ENCODE peak calls at places on chromosomes 11 and 22, in seven cellular contexts. One of them, this sample, is unnamed. For H3K4me1, the result is how much of the 10 kb centered on the place peaks cover.

GRCh38 chr11:20639688-20640087 is 29.7 kb upstream of the NELL1 start:
- DNase-seq in transverse colon: no peak
- DNase-seq in K562: no peak
- DNase-seq in ascending aorta: no peak
- DNase-seq in body of pancreas: no peak
- DNase-seq in SK-N-SH: no peak
- DNase-seq in psoas muscle: no peak
- DNase-seq in this sample: no peak

GRCh38 chr11:129987950-129988349 is 14.7 kb downstream of the PRDM10 start:
- DNase-seq in ascending aorta: no peak
- DNase-seq in K562: no peak
- DNase-seq in body of pancreas: no peak
- DNase-seq in SK-N-SH: no peak
- DNase-seq in psoas muscle: no peak
- DNase-seq in transverse colon: no peak
- DNase-seq in this sample: no peak

GRCh38 chr11:133980665-133981064 is 23.9 kb upstream of the IGSF9B start:
- DNase-seq in K562: no peak
- DNase-seq in SK-N-SH: no peak
- DNase-seq in ascending aorta: no peak
- DNase-seq in body of pancreas: no peak
- DNase-seq in transverse colon: no peak
- DNase-seq in psoas muscle: no peak
- DNase-seq in this sample: no peak

GRCh38 chr11:68974421-68975194 is 6.2 kb downstream of the MRGPRD start:
- DNase-seq in SK-N-SH: no peak
- DNase-seq in ascending aorta: peak
- DNase-seq in body of pancreas: no peak
- DNase-seq in psoas muscle: peak
- DNase-seq in K562: peak
- DNase-seq in transverse colon: peak
- DNase-seq in this sample: no peak

GRCh38 chr11:68014966-68015447 is 4.9 kb downstream of the ALDH3B1 start:
- DNase-seq in body of pancreas: no peak
- DNase-seq in K562: no peak
- DNase-seq in ascending aorta: no peak
- DNase-seq in psoas muscle: no peak
- DNase-seq in transverse colon: no peak
- DNase-seq in SK-N-SH: no peak
- DNase-seq in this sample: no peak

GRCh38 chr11:45079943-45080719 is 66.3 kb upstream of the PRDM11 start:
- DNase-seq in body of pancreas: no peak
- DNase-seq in transverse colon: peak
- DNase-seq in SK-N-SH: no peak
- DNase-seq in psoas muscle: no peak
- DNase-seq in ascending aorta: no peak
- DNase-seq in K562: no peak
- DNase-seq in this sample: no peak

GRCh38 chr11:62144641-62145255 is 20.9 kb downstream of the INCENP start:
- DNase-seq in K562: no peak
- DNase-seq in transverse colon: no peak
- DNase-seq in SK-N-SH: peak
- DNase-seq in psoas muscle: no peak
- DNase-seq in ascending aorta: peak
- DNase-seq in body of pancreas: peak
- DNase-seq in this sample: no peak

GRCh38 chr11:112157274-112157766 is 6.6 kb downstream of the IL18 start:
- DNase-seq in psoas muscle: no peak
- DNase-seq in K562: no peak
- DNase-seq in transverse colon: no peak
- DNase-seq in body of pancreas: peak
- DNase-seq in SK-N-SH: no peak
- DNase-seq in ascending aorta: peak
- DNase-seq in this sample: no peak

GRCh38 chr22:22578702-22579424 is 19.8 kb upstream of the PRAME start:
- DNase-seq in K562: peak
- DNase-seq in body of pancreas: no peak
- DNase-seq in psoas muscle: no peak
- DNase-seq in SK-N-SH: no peak
- DNase-seq in ascending aorta: no peak
- DNase-seq in transverse colon: no peak
- DNase-seq in this sample: no peak

GRCh38 chr11:79336740-79337517 is 103.9 kb downstream of the TENM4 start:
- DNase-seq in K562: no peak
- DNase-seq in body of pancreas: no peak
- DNase-seq in SK-N-SH: no peak
- DNase-seq in ascending aorta: no peak
- DNase-seq in transverse colon: no peak
- DNase-seq in psoas muscle: no peak
- DNase-seq in this sample: no peak

GRCh38 chr22:19178065-19178658 is 374 bp downstream of the SLC25A1 start:
- DNase-seq in psoas muscle: peak
- DNase-seq in transverse colon: peak
- DNase-seq in K562: no peak
- DNase-seq in body of pancreas: peak
- DNase-seq in SK-N-SH: peak
- DNase-seq in ascending aorta: peak
- DNase-seq in this sample: no peak

GRCh38 chr22:38310518-38311330 is 6.5 kb downstream of the CSNK1E start:
- DNase-seq in SK-N-SH: no peak
- DNase-seq in transverse colon: no peak
- DNase-seq in psoas muscle: peak
- DNase-seq in body of pancreas: no peak
- DNase-seq in K562: no peak
- DNase-seq in ascending aorta: no peak
- DNase-seq in this sample: no peak

GRCh38 chr11:66051371-66051765 is 796 bp upstream of the SF3B2 start:
- DNase-seq in ascending aorta: no peak
- DNase-seq in K562: no peak
- DNase-seq in transverse colon: no peak
- DNase-seq in SK-N-SH: no peak
- DNase-seq in psoas muscle: no peak
- DNase-seq in body of pancreas: no peak
- DNase-seq in this sample: no peak

GRCh38 chr11:60428517-60428916 is 855 bp upstream of the MS4A5 start:
- DNase-seq in K562: no peak
- DNase-seq in ascending aorta: no peak
- DNase-seq in body of pancreas: no peak
- DNase-seq in psoas muscle: no peak
- DNase-seq in SK-N-SH: no peak
- DNase-seq in transverse colon: no peak
- DNase-seq in this sample: no peak

GRCh38 chr11:1733009-1733715 is 17.2 kb downstream of the IFITM10 start:
- DNase-seq in body of pancreas: no peak
- DNase-seq in SK-N-SH: no peak
- DNase-seq in K562: no peak
- DNase-seq in psoas muscle: no peak
- DNase-seq in transverse colon: no peak
- DNase-seq in ascending aorta: peak
- DNase-seq in this sample: no peak

GRCh38 chr11:4683020-4683419 is 14.6 kb downstream of the OR51E2 start:
- DNase-seq in ascending aorta: no peak
- DNase-seq in transverse colon: no peak
- DNase-seq in K562: no peak
- DNase-seq in body of pancreas: no peak
- DNase-seq in SK-N-SH: no peak
- DNase-seq in psoas muscle: no peak
- DNase-seq in this sample: no peak

GRCh38 chr11:76215946-76216345 is 9.6 kb upstream of the WNT11 start:
- DNase-seq in SK-N-SH: no peak
- DNase-seq in transverse colon: no peak
- DNase-seq in psoas muscle: peak
- DNase-seq in body of pancreas: no peak
- DNase-seq in K562: no peak
- DNase-seq in ascending aorta: no peak
- DNase-seq in this sample: no peak

GRCh38 chr22:47565607-47566006 is 803.2 kb downstream of the TBC1D22A start:
- DNase-seq in psoas muscle: no peak
- DNase-seq in SK-N-SH: no peak
- DNase-seq in ascending aorta: no peak
- DNase-seq in K562: no peak
- DNase-seq in transverse colon: no peak
- DNase-seq in body of pancreas: no peak
- DNase-seq in this sample: no peak

DNA sequence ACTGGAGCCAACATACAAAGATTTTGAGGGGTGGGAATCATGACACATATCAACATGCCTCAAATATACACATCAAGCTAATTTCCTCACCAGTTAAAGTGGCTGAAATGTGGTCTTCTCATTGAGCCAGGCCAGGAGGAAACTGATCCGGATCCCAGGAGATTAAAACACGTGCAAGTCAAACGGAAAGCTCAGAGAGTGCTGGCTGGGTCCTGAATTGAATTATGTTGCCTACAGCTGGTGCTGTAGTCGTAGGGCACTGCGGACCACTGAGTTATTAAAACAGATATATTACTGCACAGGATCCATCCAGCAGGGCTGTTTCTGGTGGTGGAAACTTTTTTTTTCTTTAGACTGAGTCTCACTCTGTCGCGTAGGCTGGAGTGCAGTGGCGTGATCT is 14.1 kb upstream of the WNT7B start:
- DNase-seq in psoas muscle: no peak
- DNase-seq in SK-N-SH: peak
- DNase-seq in ascending aorta: no peak
- DNase-seq in transverse colon: no peak
- DNase-seq in body of pancreas: no peak
- DNase-seq in K562: no peak
- DNase-seq in this sample: no peak
- H3K4me1 ChIP-seq in psoas muscle: under half
- H3K4me1 ChIP-seq in SK-N-SH: under half
- H3K4me1 ChIP-seq in ascending aorta: under half
- H3K4me1 ChIP-seq in transverse colon: under half
- H3K4me1 ChIP-seq in body of pancreas: under half
- H3K4me1 ChIP-seq in K562: under half
- H3K4me1 ChIP-seq in this sample: under half

DNA sequence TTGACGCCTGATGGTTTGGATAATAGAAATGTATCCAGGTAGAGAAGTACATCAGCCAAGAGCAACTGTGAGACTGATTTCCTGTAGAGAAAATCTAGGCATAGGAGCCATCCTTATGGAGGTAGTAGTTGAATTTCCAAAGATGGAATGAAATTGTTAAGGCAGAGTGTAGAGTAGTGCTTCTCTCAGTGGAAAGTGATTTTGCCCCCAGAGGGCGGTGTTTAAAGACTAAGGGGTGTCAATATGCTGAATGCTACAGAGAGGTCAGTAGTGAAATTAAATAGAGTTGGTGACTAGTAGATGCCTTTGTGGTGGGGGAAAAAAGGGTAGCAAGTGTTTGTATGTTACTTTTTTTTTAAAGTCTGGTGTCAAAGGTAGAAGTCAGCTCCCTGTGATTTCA is 54.5 kb downstream of the TRIM44 start:
- DNase-seq in body of pancreas: no peak
- DNase-seq in SK-N-SH: no peak
- DNase-seq in transverse colon: no peak
- DNase-seq in K562: no peak
- DNase-seq in psoas muscle: no peak
- DNase-seq in ascending aorta: no peak
- DNase-seq in this sample: no peak
- TF ChIP-seq CTCF in body of pancreas: no peak
- TF ChIP-seq CTCF in SK-N-SH: peak
- TF ChIP-seq CTCF in transverse colon: no peak
- TF ChIP-seq CTCF in K562: no peak
- TF ChIP-seq CTCF in psoas muscle: no peak
- TF ChIP-seq CTCF in ascending aorta: no peak
- TF ChIP-seq CTCF in this sample: no peak

DNA sequence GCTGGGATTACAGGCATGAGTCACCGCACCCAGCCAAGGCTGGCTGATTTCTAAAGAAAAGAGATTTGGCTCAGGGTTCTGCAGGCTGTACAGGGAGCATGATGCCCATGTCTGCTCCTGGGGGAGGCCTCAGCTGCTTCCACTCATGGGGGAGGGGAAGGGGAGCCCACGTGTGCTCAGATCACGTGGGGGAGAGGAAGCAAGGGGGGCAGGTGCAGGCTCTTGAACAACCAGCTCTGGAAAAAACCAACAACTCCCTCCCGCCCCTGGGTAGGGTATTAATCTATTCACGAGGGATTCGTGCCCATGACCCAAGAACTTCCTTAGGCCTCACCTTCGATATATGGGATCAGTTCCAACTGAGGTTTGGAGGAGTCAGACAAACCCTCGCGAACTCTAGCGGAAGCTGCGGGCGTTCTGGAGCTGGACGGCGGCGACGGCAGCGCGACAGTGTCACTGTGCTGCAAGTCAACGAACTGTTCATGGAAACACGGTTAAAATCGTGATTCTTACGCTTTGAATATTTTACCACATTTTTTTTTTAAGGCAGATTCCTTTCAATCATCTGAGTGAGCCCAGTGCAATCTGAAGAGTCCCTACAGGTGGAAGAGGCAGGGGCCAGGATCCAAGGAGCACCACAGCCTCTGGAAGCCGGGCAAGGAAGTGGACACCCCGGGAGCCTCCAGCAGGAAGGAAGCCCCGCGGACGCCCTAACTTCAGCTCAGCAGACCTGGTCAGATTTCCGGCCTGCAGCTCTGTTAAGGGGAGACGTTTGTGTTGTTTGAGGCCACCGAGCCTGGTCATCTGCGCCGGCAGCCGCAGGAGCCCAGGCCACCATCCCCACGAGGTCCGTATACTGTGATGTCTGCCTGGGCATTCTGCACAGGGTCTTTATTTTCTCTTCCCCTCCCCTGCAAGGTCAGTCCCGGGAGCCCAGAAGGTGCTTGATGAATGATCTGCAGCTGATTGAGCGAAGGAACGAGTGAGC is 45.0 kb downstream of the CTTN start:
- DNase-seq in K562: no peak
- DNase-seq in body of pancreas: no peak
- DNase-seq in SK-N-SH: peak
- DNase-seq in psoas muscle: peak
- DNase-seq in transverse colon: no peak
- DNase-seq in ascending aorta: no peak
- DNase-seq in this sample: no peak
- H3K27ac ChIP-seq in K562: no peak
- H3K27ac ChIP-seq in body of pancreas: no peak
- H3K27ac ChIP-seq in SK-N-SH: no peak
- H3K27ac ChIP-seq in psoas muscle: no peak
- H3K27ac ChIP-seq in transverse colon: no peak
- H3K27ac ChIP-seq in ascending aorta: no peak
- H3K27ac ChIP-seq in this sample: no peak

DNA sequence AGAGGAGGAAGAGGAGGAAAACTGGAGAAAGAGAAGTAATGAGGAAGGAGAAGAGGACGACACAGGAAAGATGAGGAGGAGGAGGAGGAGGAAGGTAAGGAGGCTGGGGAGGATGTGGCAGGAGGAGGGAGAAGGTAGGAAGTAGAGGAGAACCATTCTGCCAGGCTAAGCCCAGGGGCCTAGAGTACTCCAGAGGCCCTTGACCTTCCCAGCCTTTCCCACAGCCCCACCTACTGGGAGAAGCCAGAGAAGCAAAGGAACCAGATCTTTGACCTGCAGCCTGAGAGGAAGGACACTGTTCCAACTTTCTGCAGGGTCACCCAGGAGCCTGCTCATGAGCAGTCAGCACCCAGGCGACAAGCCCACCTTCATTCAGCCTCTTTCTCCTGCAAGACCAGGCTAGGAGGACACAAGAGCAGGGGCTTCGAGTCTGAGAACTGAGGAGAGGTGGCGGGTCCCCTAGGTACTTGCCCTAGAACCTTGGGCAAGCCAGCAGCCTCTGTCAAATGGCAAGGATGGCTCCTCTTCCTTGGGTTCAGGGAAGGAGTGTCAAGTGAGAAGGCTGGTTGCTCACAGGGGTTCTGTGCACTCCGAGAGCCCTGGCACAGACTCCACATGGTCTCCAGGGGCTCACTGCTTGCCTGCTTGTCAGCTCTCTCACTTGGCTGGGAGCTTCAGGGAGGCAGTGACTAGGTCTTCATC is 27.9 kb upstream of the OAF start:
- DNase-seq in psoas muscle: peak
- DNase-seq in SK-N-SH: no peak
- DNase-seq in ascending aorta: peak
- DNase-seq in K562: peak
- DNase-seq in body of pancreas: peak
- DNase-seq in transverse colon: peak
- DNase-seq in this sample: no peak
- H3K4me1 ChIP-seq in psoas muscle: under half
- H3K4me1 ChIP-seq in SK-N-SH: under half
- H3K4me1 ChIP-seq in ascending aorta: under half
- H3K4me1 ChIP-seq in K562: under half
- H3K4me1 ChIP-seq in body of pancreas: half or more
- H3K4me1 ChIP-seq in transverse colon: half or more
- H3K4me1 ChIP-seq in this sample: under half

This sample was measured in ovary.